ENCODE peak calls at places on chromosomes 4 and X, in four cellular contexts. S is activated T-cell treated with anti-CD3 and anti-CD28 coated beads for 1 hour, Q is cardiac septum, X is SIG-M5. K is an unnamed sample.

GRCh38 chrX:112691361-112691760 is 11.6 kb upstream of the LHFPL1 start:
- DNase-seq in S (no peak), Q (no peak), X (no peak), K (no peak)

GRCh38 chrX:134736351-134736750 is 78.1 kb upstream of the PLAC1 start:
- DNase-seq in S (no peak), Q (no peak), X (no peak), K (no peak)

GRCh38 chrX:71846429-71846828 is 64.2 kb upstream of the NHSL2 start:
- DNase-seq in S (no peak), Q (no peak), X (no peak), K (no peak)

GRCh38 chr4:125719987-125720386 is 405.2 kb downstream of the FAT4 start:
- DNase-seq in S (no peak), Q (no peak), X (no peak), K (no peak)

GRCh38 chr4:40182041-40182440 is 14.8 kb upstream of the RHOH start:
- DNase-seq in S (no peak), Q (no peak), X (no peak), K (no peak)

GRCh38 chr4:182369211-182369610 is 126.0 kb downstream of the TENM3 start:
- DNase-seq in S (no peak), Q (no peak), X (no peak), K (no peak)

GRCh38 chrX:23764585-23764984 is 18.4 kb upstream of the SAT1 start:
- DNase-seq in S (no peak), Q (no peak), X (no peak), K (no peak)

GRCh38 chr4:702618-703048 is 3.0 kb upstream of the PCGF3 start:
- DNase-seq in S (no peak), Q (no peak), X (no peak), K (no peak)

GRCh38 chr4:14575919-14576318 is 426.4 kb upstream of the CPEB2 start:
- DNase-seq in S (no peak), Q (no peak), X (no peak), K (no peak)

GRCh38 chrX:17413228-17413627 is 38.2 kb downstream of the NHS start:
- DNase-seq in S (no peak), Q (no peak), X (no peak), K (no peak)

GRCh38 chr4:168981942-168982341 is 28.1 kb downstream of the CBR4 start:
- DNase-seq in S (no peak), Q (no peak), X (no peak), K (no peak)

GRCh38 chrX:150771116-150771515 is 77.9 kb downstream of the MTMR1 start:
- DNase-seq in S (no peak), Q (no peak), X (no peak), K (no peak)

GRCh38 chr4:38099908-38100407 is 139.8 kb downstream of the PTTG2 start:
- DNase-seq in S (no peak), Q (no peak), X (no peak), K (no peak)

GRCh38 chr4:27154706-27155105 is 294.1 kb downstream of the STIM2 start:
- DNase-seq in S (no peak), Q (no peak), X (no peak), K (no peak)

GRCh38 chr4:79413032-79413431 is 5.0 kb upstream of the GK2 start:
- DNase-seq in S (no peak), Q (no peak), X (no peak), K (no peak)

GRCh38 chrX:46165411-46165810 is 379.8 kb downstream of the ZNF674 start:
- DNase-seq in S (no peak), Q (no peak), X (no peak), K (no peak)

GRCh38 chr4:104491396-104491821 is 3.3 kb downstream of the CXXC4 start:
- DNase-seq in S (no peak), Q (no peak), X (no peak), K (no peak)

GRCh38 chrX:75968293-75968692 is 183.2 kb upstream of the MAGEE2 start:
- DNase-seq in S (no peak), Q (no peak), X (no peak), K (no peak)

K was measured in iPS DF 6.9.